ENCODE peak calls at places on chromosome 2, in nine cellular contexts. I, Y, X, K, A, G, M, T and L are unnamed samples.

GRCh38 chr2:189233527-189233926 is 54.0 kb upstream of the COL5A2 start:
- DNase-seq in I (no peak), Y (no peak), X (no peak), K (peak), A (peak), G (peak), M (no peak), T (no peak), L (no peak)

GRCh38 chr2:11417946-11418585 is 47.9 kb downstream of the E2F6 start:
- DNase-seq in I (no peak), Y (no peak), X (no peak), K (peak), A (peak), G (no peak), M (no peak), T (no peak), L (no peak)

GRCh38 chr2:214934006-214934405 is 124.5 kb upstream of the BARD1 start:
- DNase-seq in I (no peak), Y (no peak), X (no peak), K (no peak), A (no peak), G (no peak), M (no peak), T (no peak), L (no peak)

GRCh38 chr2:97936199-97936598 is 59.5 kb downstream of the TMEM131 start:
- DNase-seq in I (no peak), Y (peak), X (no peak), K (no peak), A (no peak), G (no peak), M (no peak), T (no peak), L (no peak)

GRCh38 chr2:118687201-118687600 is 160.2 kb downstream of the EN1 start:
- DNase-seq in I (no peak), Y (no peak), X (no peak), K (no peak), A (no peak), G (no peak), M (no peak), T (no peak), L (no peak)

GRCh38 chr2:460861-461260 is 173.0 kb upstream of the ALKAL2 start:
- DNase-seq in I (peak), Y (peak), X (no peak), K (no peak), A (peak), G (no peak), M (no peak), T (no peak), L (no peak)

GRCh38 chr2:42028571-42029148 is 19.2 kb upstream of the PKDCC start:
- DNase-seq in I (no peak), Y (no peak), X (no peak), K (peak), A (no peak), G (peak), M (no peak), T (no peak), L (peak)

GRCh38 chr2:86788172-86788571 is 2.5 kb downstream of the CD8A start:
- DNase-seq in I (no peak), Y (no peak), X (no peak), K (no peak), A (no peak), G (peak), M (no peak), T (no peak), L (no peak)

GRCh38 chr2:134271758-134272157 is 17.9 kb downstream of the MGAT5 start:
- DNase-seq in I (no peak), Y (peak), X (no peak), K (no peak), A (no peak), G (no peak), M (no peak), T (no peak), L (no peak)

GRCh38 chr2:177056540-177056939 is 156.1 kb upstream of the HNRNPA3 start:
- DNase-seq in I (no peak), Y (no peak), X (no peak), K (no peak), A (no peak), G (no peak), M (no peak), T (no peak), L (no peak)

GRCh38 chr2:3536682-3537632 is 17.6 kb upstream of the ADI1 start:
- DNase-seq in I (no peak), Y (no peak), X (no peak), K (peak), A (peak), G (peak), M (peak), T (no peak), L (peak)

GRCh38 chr2:202671317-202672035 is 36.7 kb downstream of the FAM117B start:
- DNase-seq in I (no peak), Y (no peak), X (no peak), K (no peak), A (no peak), G (no peak), M (no peak), T (no peak), L (no peak)

GRCh38 chr2:239304533-239305221 is 96.1 kb downstream of the HDAC4 start:
- DNase-seq in I (no peak), Y (no peak), X (no peak), K (no peak), A (no peak), G (no peak), M (no peak), T (no peak), L (no peak)

DNA sequence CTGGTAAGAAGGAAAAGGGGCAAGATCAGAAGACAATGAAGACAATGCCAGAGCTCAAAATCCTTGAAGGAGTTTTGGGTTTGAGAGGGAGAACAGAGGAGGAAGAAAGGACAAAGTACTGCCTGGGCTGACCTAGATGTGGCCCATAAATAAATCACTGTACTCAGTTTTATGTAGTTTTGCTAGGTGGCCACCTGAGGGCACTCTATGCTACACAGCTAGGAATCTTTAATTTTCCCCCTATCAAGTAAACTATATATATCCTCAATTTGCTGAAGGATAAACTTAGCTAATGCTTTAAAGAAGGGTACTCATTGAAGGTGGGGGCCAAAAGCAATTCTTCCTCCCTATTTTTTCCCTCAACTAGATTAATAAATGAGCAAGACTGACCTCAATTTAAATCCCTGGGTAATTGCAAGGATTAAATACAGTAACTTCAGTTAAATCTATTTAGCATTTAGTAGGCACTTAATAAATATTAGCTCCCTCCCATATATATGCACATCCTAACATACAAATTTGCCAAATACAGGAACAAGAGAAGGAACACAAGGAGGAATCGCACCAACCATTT is 540.3 kb downstream of the NRXN1 start:
- DNase-seq in I (no peak), Y (no peak), X (peak), K (peak), A (peak), G (peak), M (no peak), T (no peak), L (peak)
- TF ChIP-seq CTCF in I (no peak), Y (peak), X (peak), K (peak), A (peak), G (peak), M (peak), T (no peak), L (peak)

GRCh38 chr2:74138952-74139323 is 8.8 kb downstream of the BOLA3 start:
- DNase-seq in I (no peak), Y (no peak), X (no peak), K (no peak), A (no peak), G (no peak), M (no peak), T (no peak), L (no peak)
- TF ChIP-seq CTCF in I (no peak), Y (no peak), X (peak), K (no peak), A (peak), G (no peak), M (no peak), T (no peak), L (no peak)

DNA sequence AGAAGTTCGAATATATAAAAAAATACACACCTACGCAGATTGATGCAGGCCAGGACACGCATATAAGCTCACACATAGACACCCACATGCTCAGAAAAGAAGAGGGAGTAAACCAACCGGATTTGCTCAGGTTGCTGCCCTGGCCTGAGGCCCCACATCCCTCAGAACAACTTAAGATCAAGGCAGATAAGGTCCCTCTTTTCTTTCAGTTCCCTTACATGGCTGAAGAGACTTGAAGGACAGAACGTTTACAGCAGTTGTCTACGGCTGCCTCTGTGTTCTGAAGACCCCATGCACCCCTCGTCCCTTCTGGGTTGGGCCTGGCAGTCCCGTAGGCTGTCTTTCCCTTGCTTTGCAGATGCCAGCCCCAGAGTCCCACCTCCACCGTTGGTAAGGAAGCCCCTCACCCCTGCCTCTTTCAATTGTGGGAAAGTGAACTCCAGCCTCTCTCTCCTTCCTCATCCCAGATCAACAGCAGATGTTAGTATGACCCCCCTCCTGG is 4.3 kb upstream of the NAGK start:
- DNase-seq in I (no peak), Y (no peak), X (no peak), K (no peak), A (no peak), G (no peak), M (no peak), T (no peak), L (peak)
- TF ChIP-seq CTCF in I (no peak), Y (no peak), X (no peak), K (no peak), A (no peak), G (no peak), M (no peak), T (no peak), L (no peak)

GRCh38 chr2:46230115-46230571 is 67.1 kb upstream of the EPAS1 start:
- DNase-seq in I (peak), Y (no peak), X (no peak), K (no peak), A (no peak), G (no peak), M (peak), T (no peak), L (peak)
- TF ChIP-seq CTCF in I (no peak), Y (no peak), X (no peak), K (no peak), A (no peak), G (no peak), M (peak), T (no peak), L (peak)